ENCODE peak calls at places on chromosomes 13 and 19, in nine cellular contexts. U, L, T, B, W, P, D, A and H are unnamed samples. For H3K36me3, the result is how much of the 10 kb centered on the place peaks cover.

GRCh38 chr19:35195822-35196221 is 32.7 kb downstream of the FAM187B start:
- DNase-seq in L (no peak), P (no peak), D (no peak), T (no peak), W (no peak), B (no peak), U (no peak), A (no peak), H (no peak)

GRCh38 chr19:31554360-31554759 is 205.1 kb upstream of the TSHZ3 start:
- DNase-seq in B (no peak), U (no peak), W (no peak), D (no peak), A (no peak), P (no peak), L (no peak), T (no peak), H (no peak)

GRCh38 chr19:13817018-13817614 is 21.9 kb downstream of the ZSWIM4 start:
- DNase-seq in T (no peak), L (peak), U (no peak), D (no peak), W (no peak), P (peak), A (no peak), B (no peak), H (peak)

GRCh38 chr13:48853381-48854102 is 122.2 kb upstream of the FNDC3A start:
- DNase-seq in T (no peak), L (no peak), B (no peak), A (no peak), U (peak), P (no peak), W (no peak), D (no peak), H (no peak)

GRCh38 chr19:9981406-9982260 is 28.7 kb downstream of the COL5A3 start:
- DNase-seq in W (no peak), T (no peak), B (no peak), U (no peak), D (no peak), L (no peak), A (no peak), P (no peak), H (no peak)

GRCh38 chr13:79581870-79582315 is 100.9 kb downstream of the NDFIP2 start:
- DNase-seq in W (no peak), L (no peak), P (no peak), U (peak), T (no peak), D (peak), A (no peak), B (peak), H (no peak)

GRCh38 chr19:8361921-8362793 is 1.8 kb upstream of the ANGPTL4 start:
- DNase-seq in B (peak), A (peak), T (peak), L (peak), U (peak), D (peak), P (peak), W (peak), H (no peak)

GRCh38 chr13:89686171-89686570 is 1661.3 kb upstream of the MIR17HG start:
- DNase-seq in W (no peak), T (no peak), D (no peak), U (no peak), L (no peak), A (no peak), P (no peak), B (no peak), H (no peak)

GRCh38 chr13:36673352-36673751 is 468 bp upstream of the SERTM1 start:
- DNase-seq in A (no peak), L (no peak), T (no peak), D (no peak), U (no peak), B (no peak), W (no peak), P (no peak), H (no peak)

GRCh38 chr13:111388851-111389500 is 68.5 kb downstream of the TEX29 start:
- DNase-seq in D (no peak), T (no peak), L (peak), B (no peak), P (no peak), U (no peak), W (no peak), A (no peak), H (no peak)

GRCh38 chr13:27079421-27079958 is 92.1 kb downstream of the USP12 start:
- DNase-seq in D (no peak), P (no peak), A (no peak), T (no peak), B (no peak), W (no peak), U (peak), L (no peak), H (peak)

GRCh38 chr19:2320057-2320456 is 8.3 kb downstream of the LSM7 start:
- DNase-seq in T (no peak), B (no peak), D (no peak), L (no peak), W (no peak), U (no peak), A (no peak), P (no peak), H (no peak)

GRCh38 chr13:109160887-109161669 is 531.7 kb downstream of the MYO16 start:
- DNase-seq in L (no peak), T (peak), D (no peak), P (no peak), B (no peak), W (no peak), U (no peak), A (no peak), H (no peak)

GRCh38 chr13:109158383-109158782 is 529.0 kb downstream of the MYO16 start:
- DNase-seq in U (no peak), W (no peak), A (no peak), D (no peak), T (peak), B (no peak), L (no peak), P (no peak), H (no peak)

GRCh38 chr13:109162248-109163051 is 533.0 kb downstream of the MYO16 start:
- DNase-seq in W (no peak), U (no peak), L (no peak), T (peak), A (no peak), P (no peak), B (no peak), D (no peak), H (no peak)

GRCh38 chr13:109159650-109160309 is 530.4 kb downstream of the MYO16 start:
- DNase-seq in U (no peak), P (no peak), B (no peak), D (no peak), W (no peak), T (no peak), A (no peak), L (no peak), H (no peak)

DNA sequence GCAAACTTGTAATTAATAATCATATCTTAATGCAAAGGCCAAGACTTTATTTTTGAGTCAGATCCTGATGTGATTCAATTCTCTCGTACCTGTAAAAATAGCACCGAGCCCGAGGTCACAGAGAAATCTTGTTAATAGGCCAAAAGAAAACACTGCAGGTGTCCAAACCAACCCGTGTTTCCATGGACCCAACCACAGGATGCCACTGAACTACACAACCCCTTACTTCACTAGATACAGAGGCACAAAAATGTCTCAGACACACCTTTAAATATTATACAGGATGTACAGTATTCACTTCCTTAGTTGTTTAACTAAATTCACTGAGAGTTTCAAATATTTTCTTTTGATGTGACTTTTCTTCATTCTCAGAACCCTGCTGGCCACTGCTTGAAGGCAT is 530.9 kb downstream of the MYO16 start:
- DNase-seq in T (peak), U (no peak), P (no peak), B (no peak), D (no peak), W (no peak), L (no peak), A (no peak), H (no peak)
- H3K36me3 ChIP-seq in T (under half), U (under half), P (under half), B (under half), D (under half), W (under half), L (under half), A (under half), H (under half)

DNA sequence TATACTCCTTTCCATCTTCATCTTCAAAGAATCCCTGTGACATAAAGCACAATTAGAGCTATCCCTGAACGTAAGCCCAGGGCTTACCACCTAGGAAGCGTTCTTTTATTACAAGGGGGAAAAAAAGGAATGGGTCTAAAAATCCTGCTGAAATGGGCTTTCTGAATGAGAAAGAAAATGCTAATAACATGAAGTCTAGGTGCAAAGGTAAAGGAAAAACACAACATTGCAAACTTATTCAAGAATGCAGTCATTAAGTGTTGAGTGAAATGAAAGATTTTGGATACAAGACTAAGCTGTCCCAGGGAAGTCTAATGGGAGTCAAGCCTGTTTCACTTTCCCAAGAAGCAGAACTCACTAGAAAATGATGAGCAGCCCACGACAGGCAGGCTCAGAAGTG is 55.3 kb upstream of the SLC15A1 start:
- DNase-seq in T (no peak), U (no peak), L (no peak), D (no peak), W (no peak), A (no peak), B (no peak), P (no peak), H (no peak)
- H3K36me3 ChIP-seq in T (under half), U (under half), L (half or more), D (under half), W (under half), A (under half), B (under half), P (under half), H (under half)

GRCh38 chr19:1082165-1082927 is 12.8 kb downstream of the POLR2E start:
- DNase-seq in P (peak), U (no peak), B (no peak), A (peak), D (peak), T (peak), L (peak), W (no peak), H (no peak)
- H3K36me3 ChIP-seq in P (under half), U (under half), B (under half), A (under half), D (under half), T (under half), L (under half), W (under half), H (under half)

GRCh38 chr19:19650331-19650730 is 6.9 kb upstream of the GMIP start:
- DNase-seq in T (no peak), P (no peak), U (no peak), D (no peak), B (no peak), L (no peak), W (no peak), A (no peak), H (no peak)

GRCh38 chr19:19654441-19654840 is 9.0 kb downstream of the ATP13A1 start:
- DNase-seq in L (no peak), B (no peak), U (no peak), D (peak), T (no peak), W (no peak), P (no peak), A (no peak), H (no peak)

GRCh38 chr19:19653597-19654147 is 9.8 kb downstream of the ATP13A1 start:
- DNase-seq in U (no peak), D (no peak), T (no peak), P (no peak), W (no peak), L (no peak), B (no peak), A (no peak), H (no peak)

GRCh38 chr19:19651076-19651475 is 7.6 kb upstream of the GMIP start:
- DNase-seq in D (no peak), W (no peak), L (no peak), U (no peak), B (peak), T (no peak), P (no peak), A (no peak), H (no peak)

DNA sequence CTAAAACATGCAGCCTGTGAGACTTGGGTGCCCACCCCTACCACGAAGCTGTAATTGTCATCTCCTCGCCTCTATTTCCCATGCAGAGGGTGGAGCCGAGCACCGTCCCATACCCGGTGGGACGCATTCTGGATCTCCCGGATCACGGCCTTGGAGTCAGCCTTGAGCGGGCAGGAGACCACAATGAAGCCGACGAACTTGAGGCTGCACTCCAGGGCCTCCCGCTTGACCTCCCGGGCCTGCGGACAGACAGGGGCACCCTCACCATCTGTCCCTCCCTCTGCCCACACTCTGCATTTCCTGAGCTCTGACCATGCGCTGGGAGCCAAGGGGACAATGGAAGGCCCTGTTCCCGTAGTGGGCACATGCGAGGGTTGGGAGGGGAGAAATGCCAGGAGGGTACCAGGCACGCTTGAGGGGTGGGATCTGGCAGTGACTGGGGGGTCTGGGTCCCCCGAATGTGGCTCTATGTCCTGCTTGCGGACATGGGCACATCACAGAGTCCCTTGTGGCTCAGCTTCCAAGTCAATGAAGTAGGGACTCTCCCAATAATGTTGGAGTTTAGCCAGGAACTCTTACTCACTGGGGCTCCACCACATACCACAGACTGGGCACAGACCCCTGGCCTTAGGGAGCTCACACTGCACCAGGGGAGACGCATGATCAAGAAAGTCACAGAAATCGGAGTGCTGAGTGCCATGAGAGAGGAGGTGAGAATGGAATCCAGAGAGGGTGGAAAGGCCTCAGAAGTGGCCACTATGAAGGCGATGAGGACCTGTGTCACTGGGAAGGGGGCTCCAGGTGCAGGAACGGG is 9.2 kb upstream of the GMIP start:
- DNase-seq in U (no peak), A (no peak), T (peak), D (no peak), W (no peak), P (no peak), L (no peak), B (no peak), H (no peak)
- H3K36me3 ChIP-seq in U (under half), A (under half), T (half or more), D (under half), W (half or more), P (under half), L (half or more), B (under half), H (half or more)